ENCODE peak calls at places on chromosomes 11 and 22, in six cellular contexts. N is HCT116; T is AG08396; K is activated CD4-positive, CD25-positive, alpha-beta regulatory T cell; D is omental fat pad; Z is NCI-H460. O is an unnamed sample.
A peak's percentile ranks its signal among the peaks of the same experiment; 100 is the strongest.

GRCh38 chr11:60970369-60970774 is 1.1 kb upstream of the CD6 start:
- DNase-seq in N (peak; percentile 16), T (peak; percentile 72), K (peak; percentile 69), D (no peak), Z (peak; percentile 13), O (no peak)

GRCh38 chr11:6319001-6319878 is 1.1 kb downstream of the CAVIN3 start:
- DNase-seq in N (no peak), T (no peak), K (no peak), D (no peak), Z (no peak), O (peak; percentile 75)

GRCh38 chr22:43862074-43862881 is at the start of gene SULT4A1:
- DNase-seq in N (peak; percentile 19), T (peak; percentile 50), K (no peak), D (no peak), Z (no peak), O (no peak)

GRCh38 chr22:41564563-41564962 is 3.8 kb downstream of the CSDC2 start:
- DNase-seq in N (no peak), T (no peak), K (no peak), D (no peak), Z (no peak), O (no peak)

GRCh38 chr11:119989422-119989821 is 148.5 kb downstream of the TRIM29 start:
- DNase-seq in N (no peak), T (no peak), K (no peak), D (no peak), Z (no peak), O (no peak)

GRCh38 chr11:62851807-62852522 is 12.6 kb upstream of the WDR74 start:
- DNase-seq in N (no peak), T (no peak), K (no peak), D (no peak), Z (no peak), O (no peak)

GRCh38 chr11:71458146-71459070 is 5.4 kb downstream of the NADSYN1 start:
- DNase-seq in N (no peak), T (no peak), K (no peak), D (no peak), Z (no peak), O (no peak)

GRCh38 chr11:35365961-35366360 is 53.4 kb downstream of the SLC1A2 start:
- DNase-seq in N (no peak), T (no peak), K (no peak), D (no peak), Z (no peak), O (no peak)

GRCh38 chr22:44137415-44137814 is 43.3 kb upstream of the PARVG start:
- DNase-seq in N (no peak), T (no peak), K (no peak), D (no peak), Z (no peak), O (no peak)

GRCh38 chr11:705646-706438 is at the start of gene EPS8L2:
- DNase-seq in N (no peak), T (no peak), K (no peak), D (no peak), Z (no peak), O (no peak)

O was measured in ascending aorta.